ENCODE peak calls at places on chromosomes 3 and 15, in four cellular contexts. D is IMR-90, T is sigmoid colon, F is cardiac muscle cell. X is an unnamed sample.
A peak's percentile ranks its signal among the peaks of the same experiment; 100 is the strongest.

GRCh38 chr3:127792664-127793292 is 29.5 kb downstream of the MGLL start:
- DNase-seq in F (peak; percentile 90), T (peak; percentile 83), D (peak; percentile 98), X (no peak)

GRCh38 chr15:50676799-50677483 is 9.7 kb downstream of the TRPM7 start:
- DNase-seq in T (no peak), D (peak; percentile 64), F (peak; percentile 13), X (no peak)

GRCh38 chr15:32657198-32657886 is 15.8 kb downstream of the SCG5 start:
- DNase-seq in T (no peak), D (no peak), F (no peak), X (no peak)

GRCh38 chr3:31472479-31473390 is 60.0 kb upstream of the STT3B start:
- DNase-seq in F (peak; percentile 42), T (no peak), D (peak; percentile 24), X (no peak)

GRCh38 chr15:56040081-56041035 is 46.9 kb upstream of the NEDD4 start:
- DNase-seq in T (peak; percentile 87), F (peak; percentile 96), D (peak; percentile 98), X (peak; percentile 65)

GRCh38 chr15:71844916-71845315 is 34.6 kb downstream of the NR2E3 start:
- DNase-seq in D (no peak), F (no peak), T (no peak), X (no peak)

GRCh38 chr3:25604107-25604805 is 60.5 kb downstream of the TOP2B start:
- DNase-seq in F (peak; percentile 88), D (peak; percentile 92), T (no peak), X (no peak)

GRCh38 chr3:179336345-179336929 is 11.1 kb upstream of the MFN1 start:
- DNase-seq in T (no peak), D (no peak), F (peak; percentile 6), X (no peak)

GRCh38 chr3:47475029-47475569 is 642 bp downstream of the SCAP start:
- DNase-seq in D (peak; percentile 32), T (no peak), F (peak; percentile 36), X (no peak)

GRCh38 chr3:126300761-126301481 is 56.3 kb downstream of the KLF15 start:
- DNase-seq in F (peak; percentile 77), T (peak; percentile 85), D (no peak), X (peak; percentile 60)

GRCh38 chr15:77517579-77517978 is 96.9 kb downstream of the HMG20A start:
- DNase-seq in F (no peak), T (peak; percentile 33), D (no peak), X (no peak)

GRCh38 chr3:164748626-164749025 is 329.7 kb downstream of the SI start:
- DNase-seq in D (no peak), T (no peak), F (no peak), X (no peak)

GRCh38 chr3:171451915-171452707 is 8.1 kb downstream of the TNIK start:
- DNase-seq in D (no peak), F (no peak), T (no peak), X (no peak)

GRCh38 chr15:68387288-68388143 is 44.4 kb downstream of the ITGA11 start:
- DNase-seq in T (peak; percentile 33), D (peak; percentile 78), F (no peak), X (no peak)

GRCh38 chr15:68391084-68391483 is 40.9 kb downstream of the ITGA11 start:
- DNase-seq in D (no peak), T (peak; percentile 25), F (no peak), X (no peak)

GRCh38 chr15:68389936-68390790 is 41.8 kb downstream of the ITGA11 start:
- DNase-seq in F (peak; percentile 80), T (peak; percentile 45), D (peak; percentile 74), X (no peak)

GRCh38 chr15:68386587-68387287 is 45.2 kb downstream of the ITGA11 start:
- DNase-seq in F (no peak), T (no peak), D (no peak), X (no peak)

DNA sequence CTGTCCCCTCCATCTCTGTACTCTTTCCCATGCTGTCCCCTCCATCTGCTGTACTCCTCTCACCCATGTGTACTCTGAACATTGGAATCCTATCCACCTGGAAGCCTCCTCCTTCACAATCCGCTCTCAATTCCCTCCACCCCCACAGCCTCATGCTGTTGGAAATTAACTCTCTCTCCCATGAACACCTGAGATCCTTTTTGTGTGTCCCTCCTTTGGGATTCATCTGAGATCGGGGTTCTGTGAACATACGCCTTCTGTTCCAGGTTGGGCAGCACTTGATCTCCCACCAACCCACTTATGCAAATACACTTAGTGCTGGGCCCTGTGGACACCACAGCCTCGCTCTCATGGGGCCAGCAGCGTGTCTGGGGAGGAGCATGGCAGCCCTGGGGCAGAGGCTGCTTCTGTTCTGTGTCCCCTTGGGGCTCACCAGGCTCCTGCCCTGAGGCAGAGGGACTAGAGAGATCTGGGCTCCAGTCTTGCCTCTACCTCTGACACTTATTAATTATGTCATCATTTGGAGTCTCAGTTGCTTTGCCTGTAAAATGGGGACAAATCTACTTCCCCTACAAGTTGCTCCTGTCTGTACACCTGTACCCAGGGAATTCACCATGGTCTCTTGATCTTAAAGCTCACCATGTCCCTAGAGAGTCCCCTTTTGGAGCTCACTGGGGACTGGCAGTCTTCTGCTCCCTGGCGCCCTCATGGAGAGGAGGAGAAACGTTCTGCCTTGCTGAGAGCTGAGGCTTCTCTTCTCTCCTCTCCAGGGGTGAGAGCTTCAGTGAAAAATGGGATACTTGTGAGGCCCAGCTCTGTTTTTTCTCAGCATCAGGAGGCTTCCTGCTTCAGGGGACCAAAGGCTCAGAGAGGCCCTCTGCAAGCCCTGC is 42.7 kb downstream of the ITGA11 start:
- DNase-seq in D (no peak), F (no peak), T (peak; percentile 18), X (no peak)
- TF ChIP-seq CTCF in D (no peak), F (peak; percentile 3), T (no peak), X (no peak)

GRCh38 chr3:18236726-18237125 is 188.4 kb downstream of the SATB1 start:
- DNase-seq in F (no peak), D (no peak), T (no peak), X (no peak)
- H3K27me3 ChIP-seq in F (no peaks in the 10 kb centered on the region), D (no peaks in the 10 kb centered on the region), T (no peaks in the 10 kb centered on the region), X (no peaks in the 10 kb centered on the region)

GRCh38 chr15:69789648-69790393 is 307.9 kb downstream of the TLE3 start:
- DNase-seq in D (no peak), T (no peak), F (no peak), X (no peak)
- TF ChIP-seq CTCF in D (no peak), T (no peak), F (no peak), X (no peak)

DNA sequence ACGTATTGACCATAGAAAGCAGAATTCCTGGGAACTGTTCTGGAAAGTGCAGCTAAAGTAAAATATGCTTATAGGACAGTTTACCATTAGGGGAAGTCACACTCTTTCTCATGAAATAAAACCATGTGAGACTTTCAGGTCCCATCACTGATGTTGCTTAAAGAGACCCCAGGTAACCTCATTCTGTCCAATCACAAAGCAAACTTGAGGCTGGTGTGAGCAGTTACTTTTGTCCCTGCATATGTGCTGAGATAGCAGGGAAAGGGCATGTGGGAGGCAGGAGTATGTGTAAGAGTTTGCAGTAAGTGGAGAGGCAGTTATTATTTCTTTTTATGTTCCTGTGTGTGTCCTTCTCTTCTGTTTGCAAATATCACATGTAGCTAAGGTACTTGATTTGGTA is 16.1 kb downstream of the GPR87 start:
- DNase-seq in T (no peak), D (no peak), F (no peak), X (no peak)
- H3K27me3 ChIP-seq in T (no peaks in the 10 kb centered on the region), D (no peaks in the 10 kb centered on the region), F (no peaks in the 10 kb centered on the region), X (no peaks in the 10 kb centered on the region)

DNA sequence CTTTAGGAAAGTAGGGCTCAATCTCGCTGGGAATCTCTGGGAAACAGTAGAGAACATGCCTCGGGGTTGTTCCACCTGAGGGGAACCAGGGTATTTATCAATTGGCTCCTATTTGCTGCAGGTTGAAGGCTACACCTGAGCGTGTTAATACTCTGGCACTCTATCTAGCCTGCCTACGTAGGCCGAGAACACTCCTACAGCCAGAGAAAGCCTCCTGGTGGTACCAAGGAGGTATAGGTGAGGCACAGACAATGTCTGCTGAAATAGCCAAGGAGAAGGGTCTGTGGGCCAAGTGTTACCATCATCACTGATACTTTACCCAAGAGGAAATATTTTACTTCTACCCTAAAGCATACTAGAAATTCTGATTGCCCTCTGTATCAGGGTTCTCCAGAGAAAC is 341.0 kb upstream of the UBE2E2 start:
- DNase-seq in T (no peak), D (no peak), F (no peak), X (no peak)
- TF ChIP-seq CTCF in T (no peak), D (no peak), F (no peak), X (no peak)